ENCODE peak calls at places on chromosomes 2 and 18, in ten cellular contexts. A is right cardiac atrium, O is lower lobe of right lung, B is AG04450, M is psoas muscle, X is A549, G is GM23248, F is prostate gland, I is astrocyte, C is body of pancreas. Y is an unnamed sample.

GRCh38 chr2:115739574-115739973 is 1297.1 kb downstream of the DPP10 start:
- DNase-seq in F (no peak), G (no peak), I (no peak), M (no peak), B (no peak), A (no peak), C (peak), X (no peak), O (no peak), Y (no peak)

GRCh38 chr2:23200056-23200455 is 184.9 kb upstream of the KLHL29 start:
- DNase-seq in A (no peak), X (no peak), G (no peak), B (no peak), O (no peak), I (no peak), C (no peak), F (no peak), M (no peak), Y (no peak)

GRCh38 chr18:26090130-26091046 is at the start of gene SS18:
- DNase-seq in A (peak), G (peak), M (peak), B (peak), C (peak), X (peak), O (peak), F (peak), I (peak), Y (peak)

GRCh38 chr2:9735335-9735734 is 104.5 kb upstream of the YWHAQ start:
- DNase-seq in F (no peak), X (no peak), G (no peak), I (no peak), B (no peak), C (no peak), A (no peak), O (no peak), M (no peak), Y (peak)

GRCh38 chr2:222959358-222959757 is 92.6 kb upstream of the KCNE4 start:
- DNase-seq in O (no peak), B (peak), X (peak), F (no peak), G (peak), C (no peak), I (peak), M (no peak), A (no peak), Y (peak)

GRCh38 chr2:64914735-64915509 is 74.3 kb upstream of the SLC1A4 start:
- DNase-seq in M (no peak), O (no peak), G (peak), C (no peak), A (no peak), F (no peak), I (peak), B (peak), X (no peak), Y (no peak)

GRCh38 chr2:182921234-182921633 is 54.8 kb upstream of the FRZB start:
- DNase-seq in X (no peak), F (no peak), M (no peak), O (no peak), B (no peak), G (no peak), A (no peak), C (no peak), I (no peak), Y (no peak)

GRCh38 chr2:167794554-167795255 is 452.7 kb downstream of the STK39 start:
- DNase-seq in B (no peak), I (no peak), X (no peak), G (no peak), O (no peak), A (no peak), C (no peak), M (no peak), F (no peak), Y (no peak)

GRCh38 chr2:55158111-55158814 is 73.8 kb downstream of the CLHC1 start:
- DNase-seq in O (no peak), C (peak), G (no peak), X (no peak), B (no peak), I (no peak), A (no peak), M (no peak), F (no peak), Y (no peak)
- H3K27ac ChIP-seq in O (peak), C (peak), G (peak), X (peak), B (no peak), I (no peak), A (no peak), M (peak), F (no peak), Y (no peak)

GRCh38 chr2:70888389-70888924 is 47.2 kb upstream of the ATP6V1B1 start:
- DNase-seq in C (no peak), X (no peak), G (no peak), M (no peak), B (no peak), F (no peak), O (no peak), A (no peak), I (no peak), Y (no peak)

GRCh38 chr2:70888925-70889715 is 46.6 kb upstream of the ATP6V1B1 start:
- DNase-seq in O (no peak), C (peak), F (no peak), A (peak), X (no peak), B (no peak), G (no peak), M (no peak), I (no peak), Y (no peak)

GRCh38 chr2:70886541-70886987 is 49.1 kb upstream of the ATP6V1B1 start:
- DNase-seq in O (no peak), G (no peak), A (no peak), I (no peak), M (no peak), B (no peak), C (no peak), X (no peak), F (no peak), Y (no peak)

GRCh38 chr2:70887208-70887549 is 48.5 kb upstream of the ATP6V1B1 start:
- DNase-seq in X (no peak), A (no peak), M (no peak), G (no peak), O (no peak), I (no peak), F (no peak), B (no peak), C (no peak), Y (no peak)

DNA sequence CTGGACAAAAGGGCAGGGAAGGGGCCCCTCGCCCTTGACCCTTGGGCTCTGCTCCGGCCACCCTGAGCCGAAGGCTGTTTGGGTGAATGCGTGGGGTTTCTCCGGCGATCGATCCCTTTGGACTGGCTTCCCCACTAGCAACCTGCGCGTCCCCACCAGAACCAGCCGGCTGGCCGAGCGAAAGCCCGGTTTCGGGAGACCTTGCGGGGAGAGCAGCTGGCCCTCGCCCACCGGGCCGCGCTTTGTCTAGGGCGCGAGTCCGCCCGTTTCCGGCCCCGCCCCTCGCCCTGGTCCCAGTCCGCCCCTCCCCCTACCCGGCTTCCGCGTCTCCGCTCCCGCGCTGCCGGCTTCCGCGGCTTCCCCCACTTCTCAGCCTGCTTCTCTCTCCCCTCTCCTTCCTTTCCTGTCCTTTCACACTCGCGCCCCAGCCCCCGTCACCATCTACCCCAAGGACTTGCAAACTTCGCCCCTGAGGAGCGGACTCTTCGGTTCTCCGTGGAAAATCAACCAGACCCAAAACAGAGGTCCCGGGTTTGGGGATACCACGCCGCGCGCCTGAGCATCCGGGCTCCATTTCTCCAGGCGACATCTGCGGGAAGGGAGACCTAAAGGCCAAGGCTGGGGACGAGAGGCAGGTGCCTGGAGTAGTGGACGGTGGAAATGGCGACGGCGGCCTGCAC is 48.0 kb upstream of the ATP6V1B1 start:
- DNase-seq in B (no peak), M (peak), O (no peak), X (peak), G (no peak), C (peak), I (no peak), A (peak), F (no peak), Y (no peak)
- H3K4me3 ChIP-seq in B (peak), M (peak), O (peak), X (peak), G (peak), C (peak), I (peak), A (peak), F (peak), Y (peak)

DNA sequence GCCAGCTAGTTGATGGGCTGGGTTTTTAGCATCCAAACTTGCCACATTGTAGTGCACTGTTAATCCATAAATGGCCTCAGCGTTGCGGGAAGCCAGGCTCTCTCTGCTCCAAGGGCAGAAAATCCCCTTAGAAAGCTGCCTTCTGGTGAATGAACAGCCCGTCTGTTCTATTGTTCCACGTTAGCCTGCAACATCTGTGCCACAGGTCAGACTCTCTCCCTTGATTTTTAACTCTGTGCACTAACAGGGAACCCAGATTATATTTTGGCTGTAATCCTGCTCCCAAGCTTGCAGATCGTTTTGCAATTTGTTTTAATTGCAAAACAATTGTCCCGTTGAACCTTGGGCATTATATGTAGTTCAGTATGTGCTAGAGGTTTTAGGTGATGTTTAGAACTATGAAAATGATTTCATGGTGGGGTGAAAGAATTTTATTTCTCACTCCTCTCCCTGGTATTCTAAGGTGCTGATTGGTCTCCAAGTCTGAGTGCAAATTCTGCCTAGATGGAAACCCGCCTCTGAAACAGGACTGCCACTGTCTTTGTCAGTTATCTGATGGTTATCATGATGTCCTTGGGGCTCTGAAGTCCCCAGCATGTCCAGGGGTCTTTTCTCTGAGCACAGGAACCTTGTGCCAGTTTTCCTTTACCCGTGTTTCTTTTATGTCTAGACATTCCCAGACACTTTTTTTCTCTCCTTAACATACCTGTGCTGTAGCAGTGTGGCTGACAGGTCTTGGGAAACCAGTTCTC is 106.6 kb downstream of the MAP4K4 start:
- DNase-seq in X (no peak), O (no peak), C (no peak), F (no peak), B (no peak), M (no peak), A (no peak), I (no peak), G (peak), Y (no peak)
- H3K27ac ChIP-seq in X (peak), O (no peak), C (no peak), F (no peak), B (no peak), M (no peak), A (no peak), I (peak), G (peak), Y (peak)

GRCh38 chr2:42792087-42792582 is 248 bp downstream of the HAAO start:
- DNase-seq in C (no peak), O (no peak), A (no peak), X (no peak), F (peak), I (no peak), B (no peak), G (peak), M (no peak), Y (no peak)

GRCh38 chr2:42791606-42792005 is 777 bp downstream of the HAAO start:
- DNase-seq in O (no peak), F (no peak), M (no peak), B (no peak), G (no peak), A (no peak), C (no peak), I (no peak), X (no peak), Y (no peak)

GRCh38 chr2:42794271-42795046 is 2.1 kb upstream of the HAAO start:
- DNase-seq in X (peak), G (no peak), F (no peak), A (peak), C (peak), B (no peak), O (no peak), I (no peak), M (no peak), Y (no peak)

GRCh38 chr2:42793314-42794270 is 1.2 kb upstream of the HAAO start:
- DNase-seq in G (peak), F (peak), M (no peak), A (peak), C (no peak), X (no peak), O (no peak), B (no peak), I (no peak), Y (no peak)

DNA sequence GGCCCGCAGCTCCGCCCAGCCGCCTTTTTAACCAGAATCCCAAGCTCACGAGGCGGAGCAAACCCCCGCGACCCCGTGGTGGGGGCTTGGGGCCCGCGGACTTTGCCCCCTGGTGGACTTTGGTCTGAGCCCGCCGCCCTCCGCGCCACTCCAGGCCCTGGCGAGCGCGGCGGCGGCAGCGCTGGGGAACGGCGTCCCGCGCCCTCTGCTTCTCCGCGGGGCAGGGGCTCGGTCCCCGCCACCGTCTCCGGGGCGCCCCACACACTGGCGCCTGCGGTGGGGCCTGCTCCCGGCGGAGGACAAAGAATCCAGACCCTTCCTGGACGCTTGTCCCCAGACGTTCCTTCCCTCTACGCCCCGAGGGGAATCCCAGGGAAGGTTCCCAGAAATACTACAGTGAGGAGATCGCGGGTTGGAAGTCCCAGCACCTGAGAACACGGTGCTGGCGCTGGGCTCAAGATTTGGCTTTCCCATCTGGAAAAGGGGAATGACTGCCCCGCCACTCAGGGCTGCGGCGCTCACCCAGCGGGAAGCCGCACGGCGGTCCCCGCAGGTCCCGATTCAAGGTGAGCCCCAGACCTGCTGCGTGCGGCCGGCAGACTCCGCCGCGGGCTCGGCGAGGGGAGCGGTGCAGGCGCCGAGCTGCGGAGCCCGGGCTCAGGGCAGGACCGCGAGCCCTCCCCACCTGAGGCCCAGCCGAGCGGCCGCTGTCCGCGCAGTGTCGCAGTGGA is at the start of gene HAAO:
- DNase-seq in B (no peak), M (peak), C (peak), X (no peak), I (no peak), A (peak), F (no peak), O (peak), G (peak), Y (no peak)
- H3K4me3 ChIP-seq in B (peak), M (peak), C (peak), X (no peak), I (peak), A (peak), F (peak), O (peak), G (peak), Y (peak)

GRCh38 chr2:216146573-216146972 is 37.4 kb downstream of the XRCC5 start:
- DNase-seq in I (no peak), A (no peak), M (no peak), G (no peak), C (no peak), B (no peak), X (no peak), O (no peak), F (no peak), Y (no peak)
- H3K27ac ChIP-seq in I (no peak), A (no peak), M (no peak), G (no peak), C (no peak), B (no peak), X (no peak), O (no peak), F (no peak), Y (no peak)

DNA sequence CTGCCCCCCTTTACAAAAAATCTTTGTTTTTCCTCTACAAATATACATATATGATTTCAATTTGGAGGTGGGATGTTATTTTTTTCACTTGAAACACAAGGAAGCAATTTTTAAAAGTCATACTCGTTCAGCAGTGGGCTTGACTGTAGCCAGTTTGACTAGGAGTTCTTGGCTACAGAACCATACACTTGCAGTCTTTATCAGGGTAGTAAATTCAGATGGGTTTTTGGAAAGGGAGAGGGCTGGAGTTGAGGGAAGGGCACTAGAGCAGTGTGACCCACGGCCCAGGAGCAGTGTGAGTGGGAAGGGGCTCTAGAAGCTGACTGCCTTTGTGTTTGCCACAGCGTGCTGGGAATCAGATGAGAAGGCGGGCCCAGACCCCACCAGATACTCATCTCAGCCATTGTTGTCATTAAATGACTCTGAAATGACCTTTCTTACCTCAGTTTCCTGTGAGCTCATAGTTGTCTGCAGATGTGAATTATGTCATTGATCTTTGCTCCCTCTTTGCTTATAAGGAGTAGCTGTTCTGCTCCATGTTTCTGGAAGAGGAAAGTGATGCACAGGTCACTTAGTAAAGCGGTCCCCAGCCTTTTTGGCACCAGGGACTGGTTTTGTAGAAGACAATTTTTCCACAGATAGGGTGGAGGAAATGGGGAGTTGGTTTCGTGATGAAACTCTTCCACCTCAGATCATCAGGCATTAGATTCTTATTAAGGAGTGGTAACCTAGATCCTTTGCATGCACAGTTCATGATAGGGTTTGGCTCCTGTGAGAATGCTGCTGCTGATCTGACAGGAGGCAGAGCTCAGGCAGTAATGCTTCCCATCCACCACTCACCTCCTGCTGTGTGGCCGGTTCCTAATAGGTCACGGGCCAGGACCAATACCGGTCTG is 116.8 kb downstream of the SPTBN1 start:
- DNase-seq in C (no peak), I (peak), M (no peak), B (no peak), G (peak), F (no peak), A (no peak), X (no peak), O (no peak), Y (peak)
- H3K4me3 ChIP-seq in C (no peak), I (peak), M (no peak), B (peak), G (peak), F (no peak), A (no peak), X (peak), O (no peak), Y (no peak)

Y was measured in mammary epithelial cell.